ENCODE peak calls at places on chromosomes 13 and 19, in four cellular contexts. K is uterus, H is T-helper 17 cell, Q is tibial nerve. I is an unnamed sample.

GRCh38 chr13:30565658-30566057 is 52.1 kb upstream of the USPL1 start:
- DNase-seq in K (no peak), Q (no peak), H (no peak), I (no peak)

GRCh38 chr13:112067871-112068305 is 939 bp downstream of the SOX1 start:
- DNase-seq in Q (no peak), K (no peak), H (no peak), I (no peak)

GRCh38 chr19:6887326-6887725 is at the start of gene ADGRE1:
- DNase-seq in K (no peak), H (no peak), Q (no peak), I (no peak)

GRCh38 chr13:109657395-109657794 is 129.0 kb downstream of the IRS2 start:
- DNase-seq in K (no peak), Q (no peak), H (no peak), I (no peak)

GRCh38 chr19:32977269-32977668 is 5.2 kb downstream of the FAAP24 start:
- DNase-seq in K (no peak), Q (no peak), H (no peak), I (no peak)

GRCh38 chr13:23866420-23867026 is 22.7 kb downstream of the MIPEP start:
- DNase-seq in H (no peak), K (no peak), Q (no peak), I (no peak)

GRCh38 chr13:99688776-99689175 is 187.5 kb downstream of the TM9SF2 start:
- DNase-seq in H (no peak), K (no peak), Q (no peak), I (no peak)

GRCh38 chr19:4369109-4369887 is 25.9 kb downstream of the MPND start:
- DNase-seq in K (peak; percentile 62), H (peak; percentile 53), Q (no peak), I (no peak)

GRCh38 chr19:55440411-55441105 is 2.5 kb downstream of the SHISA7 start:
- DNase-seq in K (no peak), Q (no peak), H (no peak), I (no peak)

GRCh38 chr19:16268676-16269319 is 55.8 kb upstream of the KLF2 start:
- DNase-seq in H (no peak), Q (no peak), K (no peak), I (no peak)

GRCh38 chr19:5338661-5339469 is 1.7 kb downstream of the PTPRS start:
- DNase-seq in Q (no peak), H (no peak), K (no peak), I (no peak)

GRCh38 chr19:771332-771785 is 20.4 kb downstream of the MISP start:
- DNase-seq in H (no peak), K (no peak), Q (no peak), I (no peak)

GRCh38 chr19:16638666-16639065 is 10.7 kb upstream of the MED26 start:
- DNase-seq in H (no peak), Q (no peak), K (no peak), I (no peak)

GRCh38 chr13:79810671-79811070 is 329.7 kb downstream of the NDFIP2 start:
- DNase-seq in H (no peak), K (no peak), Q (no peak), I (no peak)

GRCh38 chr13:39612023-39612637 is 9.1 kb upstream of the LHFPL6 start:
- DNase-seq in Q (peak; percentile 65), K (peak; percentile 57), H (peak; percentile 31), I (no peak)

GRCh38 chr19:16582486-16583261 is 10.5 kb upstream of the SLC35E1 start:
- DNase-seq in Q (no peak), K (no peak), H (no peak), I (no peak)

GRCh38 chr19:51607920-51608562 is 22.2 kb downstream of the SIGLEC5 start:
- DNase-seq in Q (peak; percentile 38), K (peak; percentile 39), H (peak; percentile 18), I (peak; percentile 76)